ENCODE peak calls at places on chromosome 3, in ten cellular contexts. One of them, this sample, is unnamed.

GRCh38 chr3:114764056-114764492 is 383.0 kb downstream of the ZBTB20 start:
- DNase-seq in transverse colon: peak
- DNase-seq in fibroblast of lung: peak
- DNase-seq in suprapubic skin: no peak
- DNase-seq in NCI-H2107: no peak
- DNase-seq in anterior cingulate cortex: no peak
- DNase-seq in fibroblast of the aortic adventitia: peak
- DNase-seq in activated CD4-positive, CD25-positive, alpha-beta regulatory T cell treated with anti-CD3 and anti-CD28 coated beads, Interleukin-2, amount 50 U/mL, for 16 hours: no peak
- DNase-seq in LoVo: no peak
- DNase-seq in foreskin fibroblast: peak
- DNase-seq in this sample: peak

GRCh38 chr3:67296039-67296892 is 298.2 kb downstream of the KBTBD8 start:
- DNase-seq in transverse colon: no peak
- DNase-seq in fibroblast of lung: no peak
- DNase-seq in suprapubic skin: no peak
- DNase-seq in NCI-H2107: no peak
- DNase-seq in anterior cingulate cortex: no peak
- DNase-seq in fibroblast of the aortic adventitia: no peak
- DNase-seq in activated CD4-positive, CD25-positive, alpha-beta regulatory T cell treated with anti-CD3 and anti-CD28 coated beads, Interleukin-2, amount 50 U/mL, for 16 hours: no peak
- DNase-seq in LoVo: no peak
- DNase-seq in foreskin fibroblast: no peak
- DNase-seq in this sample: no peak

GRCh38 chr3:178095522-178095921 is 440.7 kb upstream of the KCNMB2 start:
- DNase-seq in transverse colon: no peak
- DNase-seq in fibroblast of lung: no peak
- DNase-seq in suprapubic skin: no peak
- DNase-seq in NCI-H2107: no peak
- DNase-seq in anterior cingulate cortex: no peak
- DNase-seq in fibroblast of the aortic adventitia: no peak
- DNase-seq in activated CD4-positive, CD25-positive, alpha-beta regulatory T cell treated with anti-CD3 and anti-CD28 coated beads, Interleukin-2, amount 50 U/mL, for 16 hours: no peak
- DNase-seq in LoVo: no peak
- DNase-seq in foreskin fibroblast: no peak
- DNase-seq in this sample: no peak

GRCh38 chr3:124878561-124879394 is 8.4 kb downstream of the ITGB5 start:
- DNase-seq in transverse colon: peak
- DNase-seq in fibroblast of lung: peak
- DNase-seq in suprapubic skin: no peak
- DNase-seq in NCI-H2107: no peak
- DNase-seq in anterior cingulate cortex: no peak
- DNase-seq in fibroblast of the aortic adventitia: peak
- DNase-seq in activated CD4-positive, CD25-positive, alpha-beta regulatory T cell treated with anti-CD3 and anti-CD28 coated beads, Interleukin-2, amount 50 U/mL, for 16 hours: no peak
- DNase-seq in LoVo: peak
- DNase-seq in foreskin fibroblast: peak
- DNase-seq in this sample: peak

GRCh38 chr3:173465898-173466678 is 68.5 kb downstream of the NLGN1 start:
- DNase-seq in transverse colon: no peak
- DNase-seq in fibroblast of lung: no peak
- DNase-seq in suprapubic skin: no peak
- DNase-seq in NCI-H2107: no peak
- DNase-seq in anterior cingulate cortex: no peak
- DNase-seq in fibroblast of the aortic adventitia: no peak
- DNase-seq in activated CD4-positive, CD25-positive, alpha-beta regulatory T cell treated with anti-CD3 and anti-CD28 coated beads, Interleukin-2, amount 50 U/mL, for 16 hours: no peak
- DNase-seq in LoVo: no peak
- DNase-seq in foreskin fibroblast: no peak
- DNase-seq in this sample: no peak

GRCh38 chr3:145145461-145145860 is 1015.5 kb downstream of the PLOD2 start:
- DNase-seq in transverse colon: no peak
- DNase-seq in fibroblast of lung: no peak
- DNase-seq in suprapubic skin: no peak
- DNase-seq in NCI-H2107: no peak
- DNase-seq in anterior cingulate cortex: no peak
- DNase-seq in fibroblast of the aortic adventitia: no peak
- DNase-seq in activated CD4-positive, CD25-positive, alpha-beta regulatory T cell treated with anti-CD3 and anti-CD28 coated beads, Interleukin-2, amount 50 U/mL, for 16 hours: no peak
- DNase-seq in LoVo: no peak
- DNase-seq in foreskin fibroblast: peak
- DNase-seq in this sample: no peak

GRCh38 chr3:122793568-122794416 is at the start of gene HSPBAP1:
- DNase-seq in transverse colon: peak
- DNase-seq in fibroblast of lung: peak
- DNase-seq in suprapubic skin: peak
- DNase-seq in NCI-H2107: no peak
- DNase-seq in anterior cingulate cortex: no peak
- DNase-seq in fibroblast of the aortic adventitia: peak
- DNase-seq in activated CD4-positive, CD25-positive, alpha-beta regulatory T cell treated with anti-CD3 and anti-CD28 coated beads, Interleukin-2, amount 50 U/mL, for 16 hours: peak
- DNase-seq in LoVo: peak
- DNase-seq in foreskin fibroblast: peak
- DNase-seq in this sample: peak

GRCh38 chr3:133268772-133269171 is 131.1 kb upstream of the BFSP2 start:
- DNase-seq in transverse colon: no peak
- DNase-seq in fibroblast of lung: no peak
- DNase-seq in suprapubic skin: no peak
- DNase-seq in NCI-H2107: no peak
- DNase-seq in anterior cingulate cortex: peak
- DNase-seq in fibroblast of the aortic adventitia: no peak
- DNase-seq in activated CD4-positive, CD25-positive, alpha-beta regulatory T cell treated with anti-CD3 and anti-CD28 coated beads, Interleukin-2, amount 50 U/mL, for 16 hours: no peak
- DNase-seq in LoVo: no peak
- DNase-seq in foreskin fibroblast: no peak
- DNase-seq in this sample: no peak

GRCh38 chr3:76949033-76949432 is 90.9 kb upstream of the ROBO2 start:
- DNase-seq in transverse colon: no peak
- DNase-seq in fibroblast of lung: no peak
- DNase-seq in suprapubic skin: no peak
- DNase-seq in NCI-H2107: no peak
- DNase-seq in anterior cingulate cortex: no peak
- DNase-seq in fibroblast of the aortic adventitia: no peak
- DNase-seq in activated CD4-positive, CD25-positive, alpha-beta regulatory T cell treated with anti-CD3 and anti-CD28 coated beads, Interleukin-2, amount 50 U/mL, for 16 hours: no peak
- DNase-seq in LoVo: no peak
- DNase-seq in foreskin fibroblast: no peak
- DNase-seq in this sample: no peak

GRCh38 chr3:5136211-5136610 is 14.1 kb downstream of the ARL8B start:
- DNase-seq in transverse colon: no peak
- DNase-seq in fibroblast of lung: no peak
- DNase-seq in suprapubic skin: no peak
- DNase-seq in NCI-H2107: no peak
- DNase-seq in anterior cingulate cortex: no peak
- DNase-seq in fibroblast of the aortic adventitia: no peak
- DNase-seq in activated CD4-positive, CD25-positive, alpha-beta regulatory T cell treated with anti-CD3 and anti-CD28 coated beads, Interleukin-2, amount 50 U/mL, for 16 hours: no peak
- DNase-seq in LoVo: no peak
- DNase-seq in foreskin fibroblast: no peak
- DNase-seq in this sample: no peak

GRCh38 chr3:124887177-124887995 is at the start of gene ITGB5:
- DNase-seq in transverse colon: peak
- DNase-seq in fibroblast of lung: peak
- DNase-seq in suprapubic skin: peak
- DNase-seq in NCI-H2107: no peak
- DNase-seq in anterior cingulate cortex: no peak
- DNase-seq in fibroblast of the aortic adventitia: peak
- DNase-seq in activated CD4-positive, CD25-positive, alpha-beta regulatory T cell treated with anti-CD3 and anti-CD28 coated beads, Interleukin-2, amount 50 U/mL, for 16 hours: no peak
- DNase-seq in LoVo: peak
- DNase-seq in foreskin fibroblast: peak
- DNase-seq in this sample: peak

GRCh38 chr3:134485075-134485536 is 679 bp downstream of the ANAPC13 start:
- DNase-seq in transverse colon: peak
- DNase-seq in fibroblast of lung: peak
- DNase-seq in suprapubic skin: no peak
- DNase-seq in NCI-H2107: no peak
- DNase-seq in anterior cingulate cortex: no peak
- DNase-seq in fibroblast of the aortic adventitia: peak
- DNase-seq in activated CD4-positive, CD25-positive, alpha-beta regulatory T cell treated with anti-CD3 and anti-CD28 coated beads, Interleukin-2, amount 50 U/mL, for 16 hours: no peak
- DNase-seq in LoVo: peak
- DNase-seq in foreskin fibroblast: peak
- DNase-seq in this sample: no peak

GRCh38 chr3:17481116-17481515 is 261.3 kb downstream of the TBC1D5 start:
- DNase-seq in transverse colon: no peak
- DNase-seq in fibroblast of lung: no peak
- DNase-seq in suprapubic skin: peak
- DNase-seq in NCI-H2107: no peak
- DNase-seq in anterior cingulate cortex: no peak
- DNase-seq in fibroblast of the aortic adventitia: no peak
- DNase-seq in activated CD4-positive, CD25-positive, alpha-beta regulatory T cell treated with anti-CD3 and anti-CD28 coated beads, Interleukin-2, amount 50 U/mL, for 16 hours: no peak
- DNase-seq in LoVo: no peak
- DNase-seq in foreskin fibroblast: no peak
- DNase-seq in this sample: no peak

GRCh38 chr3:65796676-65797075 is 242.0 kb downstream of the MAGI1 start:
- DNase-seq in transverse colon: no peak
- DNase-seq in fibroblast of lung: no peak
- DNase-seq in suprapubic skin: no peak
- DNase-seq in NCI-H2107: no peak
- DNase-seq in anterior cingulate cortex: no peak
- DNase-seq in fibroblast of the aortic adventitia: no peak
- DNase-seq in activated CD4-positive, CD25-positive, alpha-beta regulatory T cell treated with anti-CD3 and anti-CD28 coated beads, Interleukin-2, amount 50 U/mL, for 16 hours: no peak
- DNase-seq in LoVo: no peak
- DNase-seq in foreskin fibroblast: no peak
- DNase-seq in this sample: no peak

GRCh38 chr3:36380171-36381031 is at the start of gene STAC:
- DNase-seq in transverse colon: peak
- DNase-seq in fibroblast of lung: peak
- DNase-seq in suprapubic skin: peak
- DNase-seq in NCI-H2107: no peak
- DNase-seq in anterior cingulate cortex: no peak
- DNase-seq in fibroblast of the aortic adventitia: peak
- DNase-seq in activated CD4-positive, CD25-positive, alpha-beta regulatory T cell treated with anti-CD3 and anti-CD28 coated beads, Interleukin-2, amount 50 U/mL, for 16 hours: no peak
- DNase-seq in LoVo: no peak
- DNase-seq in foreskin fibroblast: peak
- DNase-seq in this sample: no peak

GRCh38 chr3:177451940-177452484 is 254.7 kb upstream of the TBL1XR1 start:
- DNase-seq in transverse colon: no peak
- DNase-seq in fibroblast of lung: peak
- DNase-seq in suprapubic skin: no peak
- DNase-seq in NCI-H2107: no peak
- DNase-seq in anterior cingulate cortex: no peak
- DNase-seq in fibroblast of the aortic adventitia: peak
- DNase-seq in activated CD4-positive, CD25-positive, alpha-beta regulatory T cell treated with anti-CD3 and anti-CD28 coated beads, Interleukin-2, amount 50 U/mL, for 16 hours: no peak
- DNase-seq in LoVo: no peak
- DNase-seq in foreskin fibroblast: peak
- DNase-seq in this sample: peak

GRCh38 chr3:16122155-16122554 is 52.3 kb upstream of the GALNT15 start:
- DNase-seq in transverse colon: no peak
- DNase-seq in fibroblast of lung: peak
- DNase-seq in suprapubic skin: no peak
- DNase-seq in NCI-H2107: no peak
- DNase-seq in anterior cingulate cortex: no peak
- DNase-seq in fibroblast of the aortic adventitia: peak
- DNase-seq in activated CD4-positive, CD25-positive, alpha-beta regulatory T cell treated with anti-CD3 and anti-CD28 coated beads, Interleukin-2, amount 50 U/mL, for 16 hours: no peak
- DNase-seq in LoVo: no peak
- DNase-seq in foreskin fibroblast: no peak
- DNase-seq in this sample: no peak

GRCh38 chr3:75781079-75781745 is 4.1 kb downstream of the ZNF717 start:
- DNase-seq in transverse colon: no peak
- DNase-seq in fibroblast of lung: no peak
- DNase-seq in suprapubic skin: no peak
- DNase-seq in NCI-H2107: no peak
- DNase-seq in anterior cingulate cortex: no peak
- DNase-seq in fibroblast of the aortic adventitia: no peak
- DNase-seq in activated CD4-positive, CD25-positive, alpha-beta regulatory T cell treated with anti-CD3 and anti-CD28 coated beads, Interleukin-2, amount 50 U/mL, for 16 hours: no peak
- DNase-seq in LoVo: no peak
- DNase-seq in foreskin fibroblast: peak
- DNase-seq in this sample: no peak

GRCh38 chr3:5078151-5078550 is 43.9 kb upstream of the ARL8B start:
- DNase-seq in transverse colon: no peak
- DNase-seq in fibroblast of lung: peak
- DNase-seq in suprapubic skin: no peak
- DNase-seq in NCI-H2107: no peak
- DNase-seq in anterior cingulate cortex: no peak
- DNase-seq in fibroblast of the aortic adventitia: peak
- DNase-seq in activated CD4-positive, CD25-positive, alpha-beta regulatory T cell treated with anti-CD3 and anti-CD28 coated beads, Interleukin-2, amount 50 U/mL, for 16 hours: no peak
- DNase-seq in LoVo: peak
- DNase-seq in foreskin fibroblast: peak
- DNase-seq in this sample: peak

GRCh38 chr3:69740103-69741021 is 1.1 kb downstream of the MITF start:
- DNase-seq in transverse colon: peak
- DNase-seq in fibroblast of lung: no peak
- DNase-seq in suprapubic skin: no peak
- DNase-seq in NCI-H2107: no peak
- DNase-seq in anterior cingulate cortex: no peak
- DNase-seq in fibroblast of the aortic adventitia: no peak
- DNase-seq in activated CD4-positive, CD25-positive, alpha-beta regulatory T cell treated with anti-CD3 and anti-CD28 coated beads, Interleukin-2, amount 50 U/mL, for 16 hours: no peak
- DNase-seq in LoVo: peak
- DNase-seq in foreskin fibroblast: peak
- DNase-seq in this sample: no peak

GRCh38 chr3:115996420-115997108 is 373.3 kb downstream of the GAP43 start:
- DNase-seq in transverse colon: no peak
- DNase-seq in fibroblast of lung: peak
- DNase-seq in suprapubic skin: no peak
- DNase-seq in NCI-H2107: no peak
- DNase-seq in anterior cingulate cortex: no peak
- DNase-seq in fibroblast of the aortic adventitia: peak
- DNase-seq in activated CD4-positive, CD25-positive, alpha-beta regulatory T cell treated with anti-CD3 and anti-CD28 coated beads, Interleukin-2, amount 50 U/mL, for 16 hours: no peak
- DNase-seq in LoVo: no peak
- DNase-seq in foreskin fibroblast: no peak
- DNase-seq in this sample: peak

GRCh38 chr3:55604414-55604813 is 117.3 kb upstream of the WNT5A start:
- DNase-seq in transverse colon: no peak
- DNase-seq in fibroblast of lung: no peak
- DNase-seq in suprapubic skin: no peak
- DNase-seq in NCI-H2107: no peak
- DNase-seq in anterior cingulate cortex: no peak
- DNase-seq in fibroblast of the aortic adventitia: no peak
- DNase-seq in activated CD4-positive, CD25-positive, alpha-beta regulatory T cell treated with anti-CD3 and anti-CD28 coated beads, Interleukin-2, amount 50 U/mL, for 16 hours: no peak
- DNase-seq in LoVo: no peak
- DNase-seq in foreskin fibroblast: no peak
- DNase-seq in this sample: no peak

GRCh38 chr3:128433630-128434185 is 33.0 kb downstream of the DNAJB8 start:
- DNase-seq in transverse colon: no peak
- DNase-seq in fibroblast of lung: no peak
- DNase-seq in suprapubic skin: no peak
- DNase-seq in NCI-H2107: no peak
- DNase-seq in anterior cingulate cortex: no peak
- DNase-seq in fibroblast of the aortic adventitia: no peak
- DNase-seq in activated CD4-positive, CD25-positive, alpha-beta regulatory T cell treated with anti-CD3 and anti-CD28 coated beads, Interleukin-2, amount 50 U/mL, for 16 hours: no peak
- DNase-seq in LoVo: peak
- DNase-seq in foreskin fibroblast: no peak
- DNase-seq in this sample: no peak

GRCh38 chr3:143832433-143832832 is 15.8 kb downstream of the SLC9A9 start:
- DNase-seq in transverse colon: no peak
- DNase-seq in fibroblast of lung: peak
- DNase-seq in suprapubic skin: no peak
- DNase-seq in NCI-H2107: no peak
- DNase-seq in anterior cingulate cortex: no peak
- DNase-seq in fibroblast of the aortic adventitia: peak
- DNase-seq in activated CD4-positive, CD25-positive, alpha-beta regulatory T cell treated with anti-CD3 and anti-CD28 coated beads, Interleukin-2, amount 50 U/mL, for 16 hours: no peak
- DNase-seq in LoVo: no peak
- DNase-seq in foreskin fibroblast: peak
- DNase-seq in this sample: peak

GRCh38 chr3:15899438-15899837 is 101.7 kb upstream of the ANKRD28 start:
- DNase-seq in transverse colon: no peak
- DNase-seq in fibroblast of lung: peak
- DNase-seq in suprapubic skin: no peak
- DNase-seq in NCI-H2107: no peak
- DNase-seq in anterior cingulate cortex: no peak
- DNase-seq in fibroblast of the aortic adventitia: peak
- DNase-seq in activated CD4-positive, CD25-positive, alpha-beta regulatory T cell treated with anti-CD3 and anti-CD28 coated beads, Interleukin-2, amount 50 U/mL, for 16 hours: no peak
- DNase-seq in LoVo: no peak
- DNase-seq in foreskin fibroblast: peak
- DNase-seq in this sample: peak

GRCh38 chr3:157669403-157669802 is 166.2 kb upstream of the VEPH1 start:
- DNase-seq in transverse colon: no peak
- DNase-seq in fibroblast of lung: no peak
- DNase-seq in suprapubic skin: no peak
- DNase-seq in NCI-H2107: no peak
- DNase-seq in anterior cingulate cortex: no peak
- DNase-seq in fibroblast of the aortic adventitia: no peak
- DNase-seq in activated CD4-positive, CD25-positive, alpha-beta regulatory T cell treated with anti-CD3 and anti-CD28 coated beads, Interleukin-2, amount 50 U/mL, for 16 hours: no peak
- DNase-seq in LoVo: no peak
- DNase-seq in foreskin fibroblast: peak
- DNase-seq in this sample: no peak

GRCh38 chr3:124951511-124952390 is 17.2 kb upstream of the MUC13 start:
- DNase-seq in transverse colon: peak
- DNase-seq in fibroblast of lung: peak
- DNase-seq in suprapubic skin: no peak
- DNase-seq in NCI-H2107: no peak
- DNase-seq in anterior cingulate cortex: no peak
- DNase-seq in fibroblast of the aortic adventitia: peak
- DNase-seq in activated CD4-positive, CD25-positive, alpha-beta regulatory T cell treated with anti-CD3 and anti-CD28 coated beads, Interleukin-2, amount 50 U/mL, for 16 hours: no peak
- DNase-seq in LoVo: peak
- DNase-seq in foreskin fibroblast: peak
- DNase-seq in this sample: peak

GRCh38 chr3:157493627-157494550 is 9.3 kb downstream of the VEPH1 start:
- DNase-seq in transverse colon: no peak
- DNase-seq in fibroblast of lung: peak
- DNase-seq in suprapubic skin: no peak
- DNase-seq in NCI-H2107: no peak
- DNase-seq in anterior cingulate cortex: no peak
- DNase-seq in fibroblast of the aortic adventitia: peak
- DNase-seq in activated CD4-positive, CD25-positive, alpha-beta regulatory T cell treated with anti-CD3 and anti-CD28 coated beads, Interleukin-2, amount 50 U/mL, for 16 hours: no peak
- DNase-seq in LoVo: peak
- DNase-seq in foreskin fibroblast: peak
- DNase-seq in this sample: peak

This sample was measured in IMR-90.